ENCODE peak calls at places on chromosomes 7 and 10, in nine cellular contexts. L is fibroblast of lung, M is lung, I is dermis microvascular lymphatic vessel endothelial cell, Q is NCI-H460, K is NCI-H2081 treated with DMSO at 0.1 percent for 48 hours, T is GM13977, C is heart left ventricle, B is activated T-cell treated with anti-CD3 and anti-CD28 coated beads for 24 hours. J is an unnamed sample.

GRCh38 chr10:114541081-114541833 is 116.8 kb downstream of the ABLIM1 start:
- DNase-seq in C (peak), K (no peak), Q (peak), I (no peak), L (peak), M (peak), T (no peak), B (peak), J (peak)

GRCh38 chr7:36686499-36686898 is 37.8 kb downstream of the AOAH start:
- DNase-seq in C (no peak), T (no peak), L (peak), M (no peak), I (no peak), B (peak), K (no peak), Q (no peak), J (no peak)

GRCh38 chr10:62560207-62560819 is 186.1 kb downstream of the ZNF365 start:
- DNase-seq in I (no peak), K (no peak), M (no peak), C (peak), L (peak), Q (peak), B (no peak), T (no peak), J (peak)

GRCh38 chr10:101227765-101228681 is 1.2 kb downstream of the LBX1 start:
- DNase-seq in L (no peak), I (no peak), B (no peak), C (no peak), K (no peak), T (no peak), M (no peak), Q (no peak), J (peak)

GRCh38 chr7:139694389-139694676 is 83.5 kb downstream of the HIPK2 start:
- DNase-seq in Q (no peak), C (no peak), I (no peak), K (no peak), T (no peak), B (no peak), M (no peak), L (no peak), J (no peak)

GRCh38 chr7:31794851-31795250 is 107.8 kb downstream of the PPP1R17 start:
- DNase-seq in K (no peak), L (no peak), T (no peak), B (no peak), M (no peak), C (no peak), I (no peak), Q (no peak), J (no peak)

GRCh38 chr7:123265853-123266252 is 66.1 kb upstream of the SLC13A1 start:
- DNase-seq in I (no peak), L (no peak), K (no peak), B (no peak), C (no peak), T (no peak), M (no peak), Q (no peak), J (no peak)

GRCh38 chr7:86708334-86708733 is 64.6 kb downstream of the GRM3 start:
- DNase-seq in I (no peak), L (no peak), K (peak), B (no peak), M (no peak), C (no peak), T (no peak), Q (no peak), J (no peak)

J was measured in gastrocnemius medialis.